ENCODE peak calls at places on chromosomes 7 and 10, in eight cellular contexts. One of them, this sample, is unnamed. For H3K4me1, the result is how much of the 10 kb centered on the place peaks cover.

GRCh38 chr7:107014381-107015023 is 30.0 kb upstream of the PRKAR2B start:
- DNase-seq in lower lobe of right lung: no peak
- DNase-seq in gastrocnemius medialis: no peak
- DNase-seq in endothelial cell of umbilical vein: peak
- DNase-seq in neural progenitor cell: peak
- DNase-seq in spleen: no peak
- DNase-seq in A549: no peak
- DNase-seq in fibroblast of lung: peak
- DNase-seq in this sample: no peak

GRCh38 chr7:513521-514166 is 6.0 kb downstream of the PDGFA start:
- DNase-seq in lower lobe of right lung: no peak
- DNase-seq in gastrocnemius medialis: no peak
- DNase-seq in endothelial cell of umbilical vein: no peak
- DNase-seq in neural progenitor cell: no peak
- DNase-seq in spleen: no peak
- DNase-seq in A549: no peak
- DNase-seq in fibroblast of lung: peak
- DNase-seq in this sample: no peak

GRCh38 chr10:29191674-29192073 is 97.2 kb upstream of the LYZL1 start:
- DNase-seq in lower lobe of right lung: no peak
- DNase-seq in gastrocnemius medialis: no peak
- DNase-seq in endothelial cell of umbilical vein: no peak
- DNase-seq in neural progenitor cell: no peak
- DNase-seq in spleen: no peak
- DNase-seq in A549: no peak
- DNase-seq in fibroblast of lung: no peak
- DNase-seq in this sample: no peak

GRCh38 chr10:52215745-52216361 is 98.2 kb upstream of the DKK1 start:
- DNase-seq in lower lobe of right lung: no peak
- DNase-seq in gastrocnemius medialis: peak
- DNase-seq in endothelial cell of umbilical vein: peak
- DNase-seq in neural progenitor cell: peak
- DNase-seq in spleen: no peak
- DNase-seq in A549: peak
- DNase-seq in fibroblast of lung: peak
- DNase-seq in this sample: no peak

GRCh38 chr7:30815016-30815854 is 44.0 kb downstream of the MINDY4 start:
- DNase-seq in lower lobe of right lung: peak
- DNase-seq in gastrocnemius medialis: peak
- DNase-seq in endothelial cell of umbilical vein: no peak
- DNase-seq in neural progenitor cell: no peak
- DNase-seq in spleen: no peak
- DNase-seq in A549: no peak
- DNase-seq in fibroblast of lung: peak
- DNase-seq in this sample: no peak

GRCh38 chr7:106050002-106050742 is 61.9 kb downstream of the SYPL1 start:
- DNase-seq in lower lobe of right lung: no peak
- DNase-seq in gastrocnemius medialis: peak
- DNase-seq in endothelial cell of umbilical vein: no peak
- DNase-seq in neural progenitor cell: peak
- DNase-seq in spleen: no peak
- DNase-seq in A549: no peak
- DNase-seq in fibroblast of lung: peak
- DNase-seq in this sample: no peak

GRCh38 chr10:84537447-84537931 is 209.1 kb downstream of the CCSER2 start:
- DNase-seq in lower lobe of right lung: peak
- DNase-seq in gastrocnemius medialis: peak
- DNase-seq in endothelial cell of umbilical vein: peak
- DNase-seq in neural progenitor cell: peak
- DNase-seq in spleen: no peak
- DNase-seq in A549: peak
- DNase-seq in fibroblast of lung: peak
- DNase-seq in this sample: peak

GRCh38 chr7:152462995-152463713 is 27.4 kb upstream of the KMT2C start:
- DNase-seq in lower lobe of right lung: no peak
- DNase-seq in gastrocnemius medialis: no peak
- DNase-seq in endothelial cell of umbilical vein: no peak
- DNase-seq in neural progenitor cell: peak
- DNase-seq in spleen: no peak
- DNase-seq in A549: no peak
- DNase-seq in fibroblast of lung: peak
- DNase-seq in this sample: peak

GRCh38 chr10:33253411-33253810 is 81.1 kb downstream of the NRP1 start:
- DNase-seq in lower lobe of right lung: no peak
- DNase-seq in gastrocnemius medialis: no peak
- DNase-seq in endothelial cell of umbilical vein: peak
- DNase-seq in neural progenitor cell: no peak
- DNase-seq in spleen: no peak
- DNase-seq in A549: no peak
- DNase-seq in fibroblast of lung: no peak
- DNase-seq in this sample: no peak

GRCh38 chr10:24914148-24914547 is 38.3 kb downstream of the PRTFDC1 start:
- DNase-seq in lower lobe of right lung: no peak
- DNase-seq in gastrocnemius medialis: no peak
- DNase-seq in endothelial cell of umbilical vein: no peak
- DNase-seq in neural progenitor cell: no peak
- DNase-seq in spleen: no peak
- DNase-seq in A549: no peak
- DNase-seq in fibroblast of lung: no peak
- DNase-seq in this sample: no peak

GRCh38 chr10:61750943-61751471 is 88.3 kb downstream of the CABCOCO1 start:
- DNase-seq in lower lobe of right lung: peak
- DNase-seq in gastrocnemius medialis: peak
- DNase-seq in endothelial cell of umbilical vein: peak
- DNase-seq in neural progenitor cell: peak
- DNase-seq in spleen: peak
- DNase-seq in A549: peak
- DNase-seq in fibroblast of lung: peak
- DNase-seq in this sample: peak

GRCh38 chr10:16816830-16817124 is 447 bp downstream of the RSU1 start:
- DNase-seq in lower lobe of right lung: no peak
- DNase-seq in gastrocnemius medialis: no peak
- DNase-seq in endothelial cell of umbilical vein: no peak
- DNase-seq in neural progenitor cell: peak
- DNase-seq in spleen: no peak
- DNase-seq in A549: peak
- DNase-seq in fibroblast of lung: no peak
- DNase-seq in this sample: no peak

GRCh38 chr10:970311-971149 is 17.7 kb upstream of the GTPBP4 start:
- DNase-seq in lower lobe of right lung: no peak
- DNase-seq in gastrocnemius medialis: no peak
- DNase-seq in endothelial cell of umbilical vein: peak
- DNase-seq in neural progenitor cell: no peak
- DNase-seq in spleen: no peak
- DNase-seq in A549: no peak
- DNase-seq in fibroblast of lung: peak
- DNase-seq in this sample: no peak

GRCh38 chr7:79912213-79912633 is 222.4 kb upstream of the GNAI1 start:
- DNase-seq in lower lobe of right lung: no peak
- DNase-seq in gastrocnemius medialis: no peak
- DNase-seq in endothelial cell of umbilical vein: no peak
- DNase-seq in neural progenitor cell: no peak
- DNase-seq in spleen: no peak
- DNase-seq in A549: no peak
- DNase-seq in fibroblast of lung: no peak
- DNase-seq in this sample: no peak

GRCh38 chr10:79331226-79331625 is 16.0 kb upstream of the PPIF start:
- DNase-seq in lower lobe of right lung: peak
- DNase-seq in gastrocnemius medialis: no peak
- DNase-seq in endothelial cell of umbilical vein: no peak
- DNase-seq in neural progenitor cell: no peak
- DNase-seq in spleen: no peak
- DNase-seq in A549: no peak
- DNase-seq in fibroblast of lung: no peak
- DNase-seq in this sample: no peak

GRCh38 chr7:48090095-48090805 is 1.2 kb downstream of the UPP1 start:
- DNase-seq in lower lobe of right lung: peak
- DNase-seq in gastrocnemius medialis: peak
- DNase-seq in endothelial cell of umbilical vein: peak
- DNase-seq in neural progenitor cell: peak
- DNase-seq in spleen: peak
- DNase-seq in A549: no peak
- DNase-seq in fibroblast of lung: peak
- DNase-seq in this sample: peak

GRCh38 chr7:133165001-133165400 is 83.1 kb upstream of the CHCHD3 start:
- DNase-seq in lower lobe of right lung: no peak
- DNase-seq in gastrocnemius medialis: no peak
- DNase-seq in endothelial cell of umbilical vein: no peak
- DNase-seq in neural progenitor cell: no peak
- DNase-seq in spleen: no peak
- DNase-seq in A549: no peak
- DNase-seq in fibroblast of lung: no peak
- DNase-seq in this sample: no peak

GRCh38 chr10:70804424-70804814 is 11.3 kb upstream of the SGPL1 start:
- DNase-seq in lower lobe of right lung: no peak
- DNase-seq in gastrocnemius medialis: no peak
- DNase-seq in endothelial cell of umbilical vein: no peak
- DNase-seq in neural progenitor cell: no peak
- DNase-seq in spleen: no peak
- DNase-seq in A549: no peak
- DNase-seq in fibroblast of lung: no peak
- DNase-seq in this sample: no peak

GRCh38 chr7:101169838-101170531 is 4.6 kb upstream of the VGF start:
- DNase-seq in lower lobe of right lung: peak
- DNase-seq in gastrocnemius medialis: no peak
- DNase-seq in endothelial cell of umbilical vein: peak
- DNase-seq in neural progenitor cell: peak
- DNase-seq in spleen: peak
- DNase-seq in A549: no peak
- DNase-seq in fibroblast of lung: peak
- DNase-seq in this sample: peak
- H3K4me1 ChIP-seq in lower lobe of right lung: under half
- H3K4me1 ChIP-seq in gastrocnemius medialis: under half
- H3K4me1 ChIP-seq in endothelial cell of umbilical vein: under half
- H3K4me1 ChIP-seq in neural progenitor cell: under half
- H3K4me1 ChIP-seq in spleen: half or more
- H3K4me1 ChIP-seq in A549: half or more
- H3K4me1 ChIP-seq in fibroblast of lung: under half
- H3K4me1 ChIP-seq in this sample: half or more

GRCh38 chr10:116742367-116743265 is at the start of gene HSPA12A:
- DNase-seq in lower lobe of right lung: peak
- DNase-seq in gastrocnemius medialis: peak
- DNase-seq in endothelial cell of umbilical vein: peak
- DNase-seq in neural progenitor cell: peak
- DNase-seq in spleen: peak
- DNase-seq in A549: peak
- DNase-seq in fibroblast of lung: peak
- DNase-seq in this sample: peak
- TF ChIP-seq CTCF in lower lobe of right lung: no peak
- TF ChIP-seq CTCF in gastrocnemius medialis: no peak
- TF ChIP-seq CTCF in endothelial cell of umbilical vein: no peak
- TF ChIP-seq CTCF in neural progenitor cell: no peak
- TF ChIP-seq CTCF in spleen: no peak
- TF ChIP-seq CTCF in A549: no peak
- TF ChIP-seq CTCF in fibroblast of lung: no peak
- TF ChIP-seq CTCF in this sample: no peak

DNA sequence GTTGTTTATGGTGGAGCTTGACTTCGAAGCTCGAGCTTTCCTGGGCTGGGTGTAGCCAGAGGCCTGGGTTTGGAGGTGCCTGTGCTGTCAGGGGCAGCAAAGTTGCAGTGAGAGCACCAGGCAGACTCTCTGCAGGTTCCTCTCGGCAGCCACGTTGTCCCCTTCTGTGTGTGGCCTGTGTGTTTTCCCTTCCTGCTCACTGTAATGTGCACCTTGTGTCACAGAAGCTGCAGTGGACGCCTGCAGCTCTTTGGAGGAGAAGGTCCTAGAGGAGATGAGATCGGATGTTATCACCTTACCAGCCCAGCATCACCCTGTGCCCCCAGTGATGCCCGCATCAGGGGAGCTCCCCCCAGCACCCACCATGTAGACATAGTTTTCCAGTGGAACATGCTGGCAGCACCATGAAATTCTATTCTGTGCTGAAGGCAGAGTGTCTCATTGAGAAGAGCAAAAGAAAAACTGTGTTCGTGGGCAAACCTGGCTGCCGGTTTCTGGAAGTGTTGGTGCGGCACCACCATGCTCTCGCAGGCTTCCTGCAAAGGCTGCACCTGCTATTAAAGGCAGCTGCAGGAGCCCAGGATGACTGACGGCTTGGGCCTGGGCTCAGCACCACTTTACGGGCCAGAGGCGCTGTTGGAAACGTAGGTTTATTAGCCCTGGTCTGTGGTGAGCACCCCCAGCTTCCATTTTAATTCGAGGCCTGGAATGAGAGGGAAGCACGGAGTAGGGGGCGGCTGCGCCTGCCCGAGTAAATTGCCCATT is 609.8 kb upstream of the FOXK1 start:
- DNase-seq in lower lobe of right lung: no peak
- DNase-seq in gastrocnemius medialis: no peak
- DNase-seq in endothelial cell of umbilical vein: no peak
- DNase-seq in neural progenitor cell: no peak
- DNase-seq in spleen: no peak
- DNase-seq in A549: no peak
- DNase-seq in fibroblast of lung: no peak
- DNase-seq in this sample: no peak
- H3K4me1 ChIP-seq in lower lobe of right lung: under half
- H3K4me1 ChIP-seq in gastrocnemius medialis: under half
- H3K4me1 ChIP-seq in endothelial cell of umbilical vein: under half
- H3K4me1 ChIP-seq in neural progenitor cell: under half
- H3K4me1 ChIP-seq in spleen: under half
- H3K4me1 ChIP-seq in A549: under half
- H3K4me1 ChIP-seq in fibroblast of lung: under half
- H3K4me1 ChIP-seq in this sample: under half

GRCh38 chr10:64952042-64952441 is 1430.8 kb downstream of the REEP3 start:
- DNase-seq in lower lobe of right lung: no peak
- DNase-seq in gastrocnemius medialis: no peak
- DNase-seq in endothelial cell of umbilical vein: no peak
- DNase-seq in neural progenitor cell: no peak
- DNase-seq in spleen: no peak
- DNase-seq in A549: no peak
- DNase-seq in fibroblast of lung: no peak
- DNase-seq in this sample: no peak

GRCh38 chr10:64959883-64960282 is 1438.7 kb downstream of the REEP3 start:
- DNase-seq in lower lobe of right lung: no peak
- DNase-seq in gastrocnemius medialis: no peak
- DNase-seq in endothelial cell of umbilical vein: no peak
- DNase-seq in neural progenitor cell: no peak
- DNase-seq in spleen: no peak
- DNase-seq in A549: no peak
- DNase-seq in fibroblast of lung: no peak
- DNase-seq in this sample: no peak

GRCh38 chr10:64959116-64959515 is 1437.9 kb downstream of the REEP3 start:
- DNase-seq in lower lobe of right lung: no peak
- DNase-seq in gastrocnemius medialis: no peak
- DNase-seq in endothelial cell of umbilical vein: no peak
- DNase-seq in neural progenitor cell: no peak
- DNase-seq in spleen: no peak
- DNase-seq in A549: no peak
- DNase-seq in fibroblast of lung: no peak
- DNase-seq in this sample: no peak

DNA sequence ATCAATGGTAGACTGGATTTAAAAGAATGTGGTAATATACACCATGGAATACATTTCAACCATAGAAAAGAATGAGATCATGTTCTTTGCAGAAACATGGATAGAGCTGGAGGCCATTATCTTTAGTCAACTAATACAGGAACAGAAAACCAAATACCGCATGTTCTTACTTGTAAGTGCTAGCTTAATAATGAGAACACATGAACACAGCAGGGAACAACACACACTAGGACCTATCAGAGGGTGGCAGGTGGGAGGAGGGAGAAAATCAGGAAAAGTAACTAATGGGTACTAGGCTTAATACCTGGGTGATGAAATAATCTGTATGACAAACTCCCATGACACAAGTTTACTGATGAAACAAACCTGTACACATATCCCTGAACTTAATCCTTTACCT is 1435.2 kb downstream of the REEP3 start:
- DNase-seq in lower lobe of right lung: no peak
- DNase-seq in gastrocnemius medialis: no peak
- DNase-seq in endothelial cell of umbilical vein: no peak
- DNase-seq in neural progenitor cell: no peak
- DNase-seq in spleen: no peak
- DNase-seq in A549: no peak
- DNase-seq in fibroblast of lung: no peak
- DNase-seq in this sample: no peak
- TF ChIP-seq CTCF in lower lobe of right lung: no peak
- TF ChIP-seq CTCF in gastrocnemius medialis: no peak
- TF ChIP-seq CTCF in endothelial cell of umbilical vein: no peak
- TF ChIP-seq CTCF in neural progenitor cell: no peak
- TF ChIP-seq CTCF in spleen: no peak
- TF ChIP-seq CTCF in A549: no peak
- TF ChIP-seq CTCF in fibroblast of lung: no peak
- TF ChIP-seq CTCF in this sample: no peak

This sample was measured in heart right ventricle.